ENCODE peak calls at places on chromosome 15, in nine cellular contexts. A, Z, T, P, R, Y, L, J and E are unnamed samples.

GRCh38 chr15:68427366-68427765 is 4.6 kb downstream of the ITGA11 start:
- DNase-seq in A (peak; percentile 11), Z (no peak), T (no peak), P (no peak), R (no peak), Y (no peak), L (peak; percentile 36), J (no peak), E (no peak)

GRCh38 chr15:76517910-76518309 is 181.3 kb downstream of the ISL2 start:
- DNase-seq in A (no peak), Z (no peak), T (peak; percentile 27), P (peak; percentile 30), R (no peak), Y (no peak), L (no peak), J (no peak), E (no peak)

GRCh38 chr15:60328852-60329443 is 68.8 kb downstream of the ANXA2 start:
- DNase-seq in A (no peak), Z (peak; percentile 40), T (peak; percentile 43), P (no peak), R (peak; percentile 47), Y (peak; percentile 53), L (peak; percentile 37), J (no peak), E (no peak)

GRCh38 chr15:31013863-31014607 is 22.6 kb upstream of the MTMR10 start:
- DNase-seq in A (no peak), Z (peak; percentile 20), T (peak; percentile 11), P (no peak), R (no peak), Y (no peak), L (no peak), J (no peak), E (no peak)

GRCh38 chr15:25173241-25174028 is 218.6 kb downstream of the SNRPN start:
- DNase-seq in A (peak; percentile 7), Z (no peak), T (no peak), P (peak; percentile 7), R (no peak), Y (no peak), L (no peak), J (peak; percentile 29), E (peak; percentile 13)

GRCh38 chr15:68384451-68385239 is 47.3 kb downstream of the ITGA11 start:
- DNase-seq in A (peak; percentile 72), Z (peak; percentile 89), T (no peak), P (peak; percentile 9), R (peak; percentile 69), Y (peak; percentile 91), L (peak; percentile 92), J (peak; percentile 36), E (peak; percentile 25)

GRCh38 chr15:53328341-53328740 is 431.1 kb downstream of the WDR72 start:
- DNase-seq in A (no peak), Z (no peak), T (no peak), P (no peak), R (peak; percentile 14), Y (no peak), L (no peak), J (no peak), E (no peak)

GRCh38 chr15:37933685-37934084 is 755 bp upstream of the TMCO5A start:
- DNase-seq in A (no peak), Z (no peak), T (no peak), P (no peak), R (no peak), Y (peak; percentile 92), L (peak; percentile 93), J (no peak), E (no peak)

GRCh38 chr15:42919794-42920280 is 741 bp downstream of the TTBK2 start:
- DNase-seq in A (no peak), Z (peak; percentile 66), T (peak; percentile 39), P (peak; percentile 32), R (peak; percentile 17), Y (peak; percentile 23), L (peak; percentile 25), J (no peak), E (no peak)

GRCh38 chr15:89680282-89680873 is 1.2 kb upstream of the PLIN1 start:
- DNase-seq in A (peak; percentile 74), Z (peak; percentile 35), T (no peak), P (no peak), R (peak; percentile 55), Y (peak; percentile 97), L (peak; percentile 67), J (no peak), E (no peak)
- H3K4me1 ChIP-seq in A (no peaks in the 10 kb centered on the region), Z (no peaks in the 10 kb centered on the region), T (no peaks in the 10 kb centered on the region), P (no peaks in the 10 kb centered on the region), R (peaks cover 21% of the 10 kb centered on the region), Y (no peaks in the 10 kb centered on the region), L (peaks cover 2% of the 10 kb centered on the region), J (peaks cover 16% of the 10 kb centered on the region), E (peaks cover 19% of the 10 kb centered on the region)

GRCh38 chr15:40684381-40684780 is 10.6 kb upstream of the RAD51 start:
- DNase-seq in A (no peak), Z (no peak), T (no peak), P (no peak), R (no peak), Y (no peak), L (no peak), J (no peak), E (no peak)

GRCh38 chr15:40693904-40694705 is 869 bp upstream of the RAD51 start:
- DNase-seq in A (no peak), Z (no peak), T (no peak), P (no peak), R (no peak), Y (no peak), L (no peak), J (no peak), E (no peak)

GRCh38 chr15:40685376-40685775 is 9.6 kb upstream of the RAD51 start:
- DNase-seq in A (no peak), Z (no peak), T (no peak), P (no peak), R (no peak), Y (no peak), L (no peak), J (no peak), E (no peak)

GRCh38 chr15:40691737-40692136 is 3.2 kb upstream of the RAD51 start:
- DNase-seq in A (no peak), Z (no peak), T (no peak), P (no peak), R (peak; percentile 39), Y (no peak), L (no peak), J (no peak), E (no peak)

DNA sequence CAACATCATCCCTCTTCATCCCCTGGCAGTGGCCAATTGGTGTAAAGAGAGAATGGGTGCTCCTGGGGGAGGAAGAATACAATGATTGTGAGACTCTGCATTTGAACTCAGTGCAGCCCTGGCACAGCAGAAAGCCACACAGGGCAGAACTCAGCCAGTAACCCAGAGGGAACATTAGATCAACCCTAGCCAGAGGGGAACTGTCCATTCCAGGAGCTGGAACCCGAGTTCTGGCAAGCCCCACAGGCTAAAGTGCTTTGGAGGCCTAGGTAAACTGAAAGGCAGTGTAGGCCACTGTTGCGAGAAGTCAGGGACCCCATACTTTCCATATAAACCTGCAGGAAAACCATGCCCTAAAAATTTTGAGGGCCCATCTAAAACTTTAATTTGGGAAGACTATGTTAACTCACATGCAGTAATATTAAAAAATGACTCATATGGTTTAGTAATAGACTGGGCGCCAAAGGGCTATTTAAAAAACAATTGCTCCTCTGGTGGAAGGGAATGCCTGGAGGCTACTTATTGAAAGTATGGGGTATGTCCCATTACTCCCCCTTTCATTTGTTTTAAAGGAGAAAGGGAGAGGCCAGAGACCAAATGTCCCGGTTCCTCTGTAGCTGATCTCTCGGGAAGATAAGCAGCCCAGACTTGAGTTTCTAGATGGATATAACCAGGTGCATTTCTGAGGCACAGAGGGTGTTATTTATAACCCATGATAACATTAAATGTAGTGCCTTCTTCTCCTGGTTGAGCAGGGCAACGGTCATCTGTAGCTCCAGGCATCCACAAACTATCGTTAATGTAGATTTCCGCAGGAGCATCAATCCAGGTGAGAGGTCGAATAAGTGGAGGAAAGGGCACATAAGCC is 5.8 kb upstream of the RAD51 start:
- DNase-seq in A (no peak), Z (no peak), T (no peak), P (no peak), R (no peak), Y (no peak), L (no peak), J (no peak), E (no peak)
- TF ChIP-seq CTCF in A (no peak), Z (no peak), T (no peak), P (no peak), R (no peak), Y (no peak), L (no peak), J (no peak), E (no peak)

GRCh38 chr15:90393040-90393439 is 5.0 kb downstream of the IQGAP1 start:
- DNase-seq in A (no peak), Z (no peak), T (no peak), P (no peak), R (no peak), Y (no peak), L (no peak), J (no peak), E (no peak)

GRCh38 chr15:90394702-90395442 is 6.8 kb downstream of the IQGAP1 start:
- DNase-seq in A (no peak), Z (no peak), T (no peak), P (no peak), R (no peak), Y (no peak), L (no peak), J (no peak), E (no peak)

GRCh38 chr15:90394074-90394473 is 6.0 kb downstream of the IQGAP1 start:
- DNase-seq in A (no peak), Z (no peak), T (no peak), P (no peak), R (no peak), Y (no peak), L (no peak), J (no peak), E (no peak)

GRCh38 chr15:90400005-90400758 is 12.1 kb downstream of the IQGAP1 start:
- DNase-seq in A (no peak), Z (no peak), T (no peak), P (no peak), R (no peak), Y (no peak), L (no peak), J (no peak), E (no peak)

GRCh38 chr15:90396321-90396720 is 8.3 kb downstream of the IQGAP1 start:
- DNase-seq in A (no peak), Z (no peak), T (no peak), P (no peak), R (no peak), Y (no peak), L (no peak), J (no peak), E (no peak)
- H3K4me1 ChIP-seq in A (peaks cover 22% of the 10 kb centered on the region), Z (peaks cover 34% of the 10 kb centered on the region), T (peaks cover 68% of the 10 kb centered on the region), P (peaks cover 6% of the 10 kb centered on the region), R (peaks cover 28% of the 10 kb centered on the region), Y (peaks cover 11% of the 10 kb centered on the region), L (peaks cover 7% of the 10 kb centered on the region), J (peaks cover 74% of the 10 kb centered on the region), E (peaks cover 94% of the 10 kb centered on the region)

GRCh38 chr15:96585634-96586386 is 255.3 kb downstream of the NR2F2 start:
- DNase-seq in A (no peak), Z (peak; percentile 39), T (peak; percentile 24), P (no peak), R (no peak), Y (peak; percentile 41), L (peak; percentile 6), J (no peak), E (no peak)
- TF ChIP-seq CTCF in A (peak; percentile 12), Z (peak; percentile 33), T (peak; percentile 69), P (peak; percentile 44), R (no peak), Y (peak; percentile 33), L (peak; percentile 46), J (peak; percentile 14), E (no peak)